ENCODE peak calls at places on chromosomes 5 and 9, in nine cellular contexts. J is T-helper 2 cell; Y is fibroblast of mammary gland; B is stimulated activated naive CD8-positive, alpha-beta T cell treated with anti-CD3 and anti-CD28 coated beads, Interleukin-15, amount 100 ng/mL, for 72 hours; A is T-helper 9 cell; R is caudate nucleus; T is NCI-H446 treated with DMSO at 0.1 percent for 48 hours; K is GM04504; L is stimulated activated CD4-positive, alpha-beta T cell treated with anti-CD3 and anti-CD28 coated beads, Interleukin-4, amount 100 ng/mL, for 4 hours. H is an unnamed sample.

GRCh38 chr9:137463194-137463930 is 4.2 kb upstream of the NSMF start:
- DNase-seq in B (no peak), R (no peak), K (no peak), T (no peak), L (no peak), A (no peak), J (no peak), Y (no peak), H (no peak)

GRCh38 chr5:168334161-168335094 is 43.0 kb downstream of the WWC1 start:
- DNase-seq in B (no peak), R (peak; percentile 31), A (no peak), T (no peak), L (no peak), Y (peak; percentile 17), K (no peak), J (no peak), H (no peak)

GRCh38 chr5:159897786-159898393 is 18.4 kb upstream of the ADRA1B start:
- DNase-seq in L (no peak), T (peak; percentile 17), A (no peak), Y (no peak), R (no peak), B (no peak), K (no peak), J (no peak), H (no peak)

GRCh38 chr9:36039696-36040095 is 3.0 kb downstream of the RECK start:
- DNase-seq in Y (peak; percentile 67), B (no peak), R (no peak), A (no peak), T (no peak), J (no peak), K (no peak), L (no peak), H (no peak)

GRCh38 chr9:3969846-3970245 is 330.0 kb downstream of the GLIS3 start:
- DNase-seq in Y (no peak), T (no peak), J (no peak), L (no peak), R (no peak), A (no peak), B (no peak), K (no peak), H (no peak)

GRCh38 chr5:173554989-173555705 is 61.3 kb downstream of the BOD1 start:
- DNase-seq in R (peak; percentile 22), T (no peak), L (no peak), A (no peak), J (no peak), K (no peak), B (no peak), Y (no peak), H (no peak)

GRCh38 chr5:14136228-14136627 is 6.9 kb upstream of the TRIO start:
- DNase-seq in L (no peak), B (no peak), T (no peak), Y (no peak), J (no peak), K (no peak), R (no peak), A (no peak), H (no peak)

GRCh38 chr5:73286891-73287290 is 113.9 kb downstream of the TMEM174 start:
- DNase-seq in A (no peak), B (no peak), Y (no peak), T (no peak), K (no peak), J (no peak), L (no peak), R (no peak), H (no peak)

GRCh38 chr9:133521122-133522072 is 3.4 kb downstream of the MYMK start:
- DNase-seq in T (no peak), R (no peak), L (no peak), J (no peak), A (no peak), Y (no peak), K (no peak), B (no peak), H (no peak)

GRCh38 chr5:59533730-59534108 is 359.8 kb downstream of the PDE4D start:
- DNase-seq in B (no peak), T (no peak), K (no peak), R (no peak), A (no peak), J (no peak), L (no peak), Y (no peak), H (no peak)

GRCh38 chr9:21559402-21560280 is 77.5 kb upstream of the IFNE start:
- DNase-seq in Y (peak; percentile 66), B (peak; percentile 63), A (peak; percentile 47), K (no peak), J (peak; percentile 28), R (no peak), T (no peak), L (peak; percentile 54), H (peak; percentile 34)

GRCh38 chr9:102445181-102445747 is 549.9 kb upstream of the CYLC2 start:
- DNase-seq in K (no peak), L (no peak), T (no peak), R (no peak), Y (no peak), B (no peak), J (no peak), A (no peak), H (no peak)

GRCh38 chr5:16589658-16590057 is 27.1 kb downstream of the RETREG1 start:
- DNase-seq in Y (no peak), B (no peak), J (no peak), T (no peak), R (no peak), K (no peak), A (no peak), L (no peak), H (no peak)

GRCh38 chr9:78213696-78214095 is 22.2 kb upstream of the CEP78 start:
- DNase-seq in J (peak; percentile 8), Y (peak; percentile 10), T (no peak), A (no peak), K (no peak), L (no peak), B (no peak), R (no peak), H (no peak)

GRCh38 chr5:29805804-29806203 is 1387.7 kb upstream of the CDH6 start:
- DNase-seq in B (no peak), K (no peak), J (no peak), R (no peak), L (no peak), T (no peak), Y (no peak), A (no peak), H (no peak)

GRCh38 chr9:113895526-113895925 is 19.4 kb downstream of the ZNF618 start:
- DNase-seq in R (no peak), L (no peak), K (peak; percentile 53), A (no peak), B (no peak), Y (peak; percentile 67), T (no peak), J (no peak), H (no peak)

GRCh38 chr9:131642496-131643083 is 97.3 kb downstream of the PRRT1B start:
- DNase-seq in R (no peak), K (no peak), Y (no peak), T (no peak), A (no peak), J (no peak), L (peak; percentile 35), B (no peak), H (no peak)

GRCh38 chr5:124870070-124870469 is 123.6 kb upstream of the ZNF608 start:
- DNase-seq in L (no peak), Y (no peak), A (no peak), K (peak; percentile 18), T (no peak), R (no peak), B (no peak), J (no peak), H (no peak)

GRCh38 chr9:121551985-121552753 is 52.5 kb upstream of the GGTA1 start:
- DNase-seq in J (no peak), K (no peak), T (no peak), B (no peak), A (no peak), R (no peak), Y (no peak), L (no peak), H (no peak)

GRCh38 chr5:147551677-147552076 is 41.8 kb upstream of the DPYSL3 start:
- DNase-seq in Y (no peak), B (no peak), J (no peak), R (no peak), A (no peak), K (no peak), T (no peak), L (no peak), H (no peak)

GRCh38 chr5:34627794-34628193 is 28.3 kb upstream of the RAI14 start:
- DNase-seq in Y (peak; percentile 63), L (no peak), J (no peak), K (no peak), R (no peak), B (no peak), A (no peak), T (no peak), H (no peak)

GRCh38 chr5:126031989-126032716 is 391.1 kb upstream of the GRAMD2B start:
- DNase-seq in Y (peak; percentile 79), R (no peak), B (no peak), L (no peak), K (no peak), T (peak; percentile 38), A (no peak), J (no peak), H (no peak)

GRCh38 chr9:124661184-124661755 is 109.8 kb downstream of the NR6A1 start:
- DNase-seq in Y (no peak), K (no peak), L (no peak), B (no peak), T (no peak), A (no peak), R (no peak), J (no peak), H (no peak)